ENCODE peak calls at places on chromosomes 4 and X, in five cellular contexts. N, W, O, X and L are unnamed samples.

GRCh38 chrX:40446927-40447326 is 133.8 kb upstream of the ATP6AP2 start:
- DNase-seq in N (no peak), W (no peak), O (no peak), X (no peak), L (no peak)

GRCh38 chr4:48005781-48006180 is 10.7 kb downstream of the CNGA1 start:
- DNase-seq in N (no peak), W (no peak), O (no peak), X (no peak), L (no peak)

GRCh38 chrX:15781964-15782711 is 8.1 kb upstream of the ZRSR2 start:
- DNase-seq in N (no peak), W (no peak), O (no peak), X (no peak), L (no peak)

GRCh38 chr4:165684177-165684870 is 188.7 kb upstream of the TLL1 start:
- DNase-seq in N (no peak), W (no peak), O (no peak), X (peak; percentile 71), L (no peak)

GRCh38 chrX:115011428-115011827 is 6.0 kb downstream of the IL13RA2 start:
- DNase-seq in N (no peak), W (no peak), O (no peak), X (no peak), L (no peak)

GRCh38 chr4:45693746-45694145 is 430.1 kb downstream of the GABRG1 start:
- DNase-seq in N (no peak), W (no peak), O (peak; percentile 44), X (no peak), L (no peak)

GRCh38 chrX:72477787-72478186 is 94.9 kb downstream of the HDAC8 start:
- DNase-seq in N (no peak), W (no peak), O (no peak), X (no peak), L (no peak)

GRCh38 chrX:79161655-79162054 is 17.2 kb downstream of the GPR174 start:
- DNase-seq in N (no peak), W (no peak), O (no peak), X (no peak), L (peak; percentile 11)